ENCODE peak calls at places on chromosomes 1 and 21, in five cellular contexts. O is Panc1; P is effector memory CD4-positive, alpha-beta T cell; H is adipocyte; K is heart right ventricle. B is an unnamed sample. For H3K27me3 and H3K4me1, the result is how much of the 10 kb centered on the place peaks cover.

GRCh38 chr1:109140384-109140783 is 26.5 kb downstream of the ELAPOR1 start:
- DNase-seq in O (no peak), P (no peak), H (no peak), K (no peak), B (no peak)

GRCh38 chr1:202158810-202159533 is 1.4 kb downstream of the PTPN7 start:
- DNase-seq in O (no peak), P (no peak), H (no peak), K (no peak), B (no peak)

GRCh38 chr1:150087415-150087814 is 19.8 kb downstream of the VPS45 start:
- DNase-seq in O (no peak), P (no peak), H (no peak), K (no peak), B (no peak)

GRCh38 chr1:162716123-162716522 is 74.4 kb upstream of the HSD17B7 start:
- DNase-seq in O (no peak), P (no peak), H (no peak), K (no peak), B (no peak)

GRCh38 chr1:169146536-169147214 is 40.2 kb downstream of the ATP1B1 start:
- DNase-seq in O (no peak), P (no peak), H (no peak), K (no peak), B (no peak)

GRCh38 chr1:238340989-238341388 is 450.3 kb upstream of the ZP4 start:
- DNase-seq in O (no peak), P (no peak), H (no peak), K (no peak), B (no peak)

GRCh38 chr1:39802496-39803260 is 14.0 kb upstream of the BMP8B start:
- DNase-seq in O (no peak), P (no peak), H (no peak), K (no peak), B (no peak)

GRCh38 chr1:47213230-47213676 is 18.8 kb downstream of the TAL1 start:
- DNase-seq in O (no peak), P (no peak), H (no peak), K (no peak), B (no peak)

GRCh38 chr1:7539772-7540175 is 231.3 kb upstream of the VAMP3 start:
- DNase-seq in O (no peak), P (no peak), H (no peak), K (no peak), B (no peak)

GRCh38 chr1:93807301-93807930 is 71.6 kb downstream of the DNTTIP2 start:
- DNase-seq in O (no peak), P (no peak), H (no peak), K (no peak), B (no peak)

GRCh38 chr1:55506686-55507577 is 291.8 kb upstream of the USP24 start:
- DNase-seq in O (peak), P (no peak), H (peak), K (no peak), B (no peak)

GRCh38 chr1:151639466-151639865 is 27.6 kb downstream of the SNX27 start:
- DNase-seq in O (no peak), P (no peak), H (no peak), K (no peak), B (no peak)

GRCh38 chr1:17196496-17197180 is 8.3 kb upstream of the PADI1 start:
- DNase-seq in O (no peak), P (no peak), H (no peak), K (no peak), B (no peak)

GRCh38 chr1:93960641-93961147 is 51.5 kb upstream of the GCLM start:
- DNase-seq in O (no peak), P (no peak), H (peak), K (no peak), B (no peak)

GRCh38 chr1:238115852-238116251 is 225.1 kb upstream of the ZP4 start:
- DNase-seq in O (no peak), P (no peak), H (no peak), K (no peak), B (no peak)

GRCh38 chr1:21124846-21125245 is 51.9 kb downstream of the EIF4G3 start:
- DNase-seq in O (no peak), P (no peak), H (peak), K (no peak), B (no peak)

GRCh38 chr1:60924964-60925798 is 157.2 kb upstream of the NFIA start:
- DNase-seq in O (no peak), P (no peak), H (no peak), K (no peak), B (no peak)

GRCh38 chr1:156705918-156706646 is 699 bp upstream of the CRABP2 start:
- DNase-seq in O (no peak), P (peak), H (peak), K (peak), B (peak)

GRCh38 chr1:23600283-23600682 is 41.0 kb upstream of the ID3 start:
- DNase-seq in O (no peak), P (no peak), H (no peak), K (no peak), B (no peak)

GRCh38 chr1:63817152-63817667 is 43.4 kb downstream of the ROR1 start:
- DNase-seq in O (no peak), P (no peak), H (peak), K (no peak), B (no peak)

GRCh38 chr1:164475834-164476233 is 83.2 kb upstream of the PBX1 start:
- DNase-seq in O (no peak), P (no peak), H (no peak), K (no peak), B (no peak)

GRCh38 chr21:42638266-42638863 is 15.1 kb upstream of the PDE9A start:
- DNase-seq in O (no peak), P (no peak), H (no peak), K (no peak), B (no peak)

GRCh38 chr1:194469282-194469681 is 1282.9 kb upstream of the B3GALT2 start:
- DNase-seq in O (no peak), P (no peak), H (no peak), K (no peak), B (no peak)

GRCh38 chr1:184755226-184756065 is 788 bp upstream of the EDEM3 start:
- DNase-seq in O (peak), P (peak), H (no peak), K (no peak), B (no peak)

GRCh38 chr1:61307422-61308140 is 225.2 kb downstream of the NFIA start:
- DNase-seq in O (no peak), P (no peak), H (no peak), K (no peak), B (no peak)

GRCh38 chr1:116874622-116875277 is 35.0 kb upstream of the PTGFRN start:
- DNase-seq in O (no peak), P (no peak), H (no peak), K (no peak), B (no peak)

GRCh38 chr1:1906185-1907097 is 8.6 kb upstream of the CALML6 start:
- DNase-seq in O (peak), P (peak), H (peak), K (peak), B (peak)

GRCh38 chr21:44700101-44701022 is 3.4 kb downstream of the KRTAP10-12 start:
- DNase-seq in O (no peak), P (no peak), H (no peak), K (no peak), B (no peak)
- H3K27me3 ChIP-seq in O (under half), P (under half), H (half or more), K (half or more), B (under half)

GRCh38 chr1:65359888-65360287 is 50.5 kb downstream of the DNAJC6 start:
- DNase-seq in O (no peak), P (no peak), H (peak), K (no peak), B (no peak)
- H3K4me1 ChIP-seq in O (under half), P (under half), H (under half), K (under half), B (under half)

GRCh38 chr1:111739984-111740765 is 980 bp upstream of the INKA2 start:
- DNase-seq in O (no peak), P (no peak), H (peak), K (peak), B (no peak)

GRCh38 chr1:111737216-111738132 is 1.7 kb downstream of the INKA2 start:
- DNase-seq in O (no peak), P (no peak), H (no peak), K (no peak), B (no peak)

GRCh38 chr1:111739222-111739983 is at the start of gene INKA2:
- DNase-seq in O (no peak), P (peak), H (peak), K (peak), B (peak)

GRCh38 chr1:111738133-111738435 is 1.1 kb downstream of the INKA2 start:
- DNase-seq in O (no peak), P (no peak), H (no peak), K (no peak), B (no peak)

DNA sequence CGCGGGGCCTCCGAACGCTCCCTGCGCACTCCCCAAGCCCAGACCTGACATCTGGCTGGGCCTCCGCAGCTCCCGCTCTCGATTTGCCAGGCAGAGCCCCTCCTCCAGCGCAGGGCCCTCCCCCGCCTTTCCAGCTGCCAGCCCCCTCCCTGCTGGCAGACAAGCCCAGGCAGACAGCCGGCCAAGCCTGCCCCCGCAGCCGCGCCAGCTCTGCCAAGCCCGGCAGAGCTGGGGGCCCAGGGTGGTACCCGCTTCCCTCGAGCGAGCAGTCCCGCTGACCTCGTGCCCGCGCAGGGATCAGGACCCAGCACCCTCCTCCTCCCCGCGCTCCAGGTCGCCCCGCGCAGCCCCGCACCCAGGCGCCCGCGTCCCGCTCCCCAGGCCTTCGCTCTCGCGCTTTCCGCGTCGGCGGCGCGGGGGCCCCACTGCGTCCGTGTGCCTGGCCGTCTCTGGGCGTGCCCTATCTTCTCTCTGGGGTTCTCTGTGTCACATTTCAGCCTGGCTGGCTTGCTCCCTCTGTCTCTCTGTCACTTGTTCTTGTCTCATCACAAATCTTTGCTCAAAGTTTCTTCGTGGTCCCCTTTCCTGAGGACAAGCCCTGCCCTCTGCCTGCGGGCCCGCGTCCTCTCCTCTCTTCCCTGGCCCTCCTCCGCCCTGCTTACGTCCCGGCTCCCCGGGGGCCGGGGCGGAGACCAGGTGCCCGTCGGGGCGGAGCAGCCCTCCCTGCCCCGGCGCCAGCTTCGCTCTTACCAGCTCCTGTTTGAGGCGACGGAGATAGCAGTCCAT is 566 bp downstream of the INKA2 start:
- DNase-seq in O (no peak), P (peak), H (peak), K (peak), B (peak)
- H3K4me3 ChIP-seq in O (peak), P (peak), H (peak), K (peak), B (peak)

GRCh38 chr21:28069446-28069845 is 923.2 kb downstream of the LTN1 start:
- DNase-seq in O (no peak), P (no peak), H (no peak), K (no peak), B (no peak)
- H3K27me3 ChIP-seq in O (under half), P (under half), H (under half), K (under half), B (under half)

DNA sequence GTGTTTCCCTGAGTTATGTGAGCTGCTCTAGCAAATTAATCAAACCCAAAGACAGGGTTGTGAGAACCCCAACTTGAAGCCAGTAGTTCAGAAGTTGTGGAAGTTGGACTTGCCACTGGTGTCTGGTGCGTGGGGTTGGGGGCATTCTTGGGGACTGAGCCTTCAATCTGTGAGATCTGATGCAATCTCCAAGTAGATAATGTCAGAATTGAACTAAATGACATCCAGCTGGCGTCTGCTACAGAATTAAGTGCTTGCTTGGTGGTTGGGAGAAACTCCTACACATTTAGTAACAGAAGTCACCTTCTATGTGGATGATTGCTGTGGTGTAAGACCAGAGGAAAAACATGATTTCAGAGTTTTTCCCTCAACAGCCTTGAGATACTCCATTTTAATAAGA is 207.4 kb downstream of the FGGY start:
- DNase-seq in O (no peak), P (no peak), H (no peak), K (no peak), B (no peak)
- H3K4me1 ChIP-seq in O (under half), P (under half), H (under half), K (under half), B (under half)

GRCh38 chr1:203272633-203273205 is 32.6 kb upstream of the BTG2 start:
- DNase-seq in O (no peak), P (no peak), H (no peak), K (no peak), B (no peak)
- H3K4me3 ChIP-seq in O (no peak), P (no peak), H (no peak), K (peak), B (peak)

DNA sequence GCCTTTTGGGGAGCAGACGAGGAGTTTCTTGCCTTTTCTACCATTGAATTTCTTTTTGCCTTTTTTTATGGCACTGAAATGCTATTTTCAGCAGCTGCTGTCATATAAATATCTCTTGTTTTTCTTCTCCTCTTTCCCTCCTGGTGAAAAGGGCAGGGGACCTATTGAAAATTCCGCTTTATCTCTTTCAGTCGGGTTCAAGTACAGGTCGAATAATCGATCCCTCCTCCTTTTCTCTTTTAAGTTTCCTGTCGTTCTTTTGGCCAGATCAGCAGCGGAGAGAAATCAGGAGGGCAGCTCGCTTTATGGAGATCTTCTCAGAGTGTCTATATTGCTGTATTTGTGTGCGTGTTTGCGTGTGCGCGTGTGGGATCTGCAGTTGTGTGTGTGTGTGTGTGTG is 67.5 kb upstream of the CASZ1 start:
- DNase-seq in O (no peak), P (no peak), H (no peak), K (no peak), B (no peak)
- H3K27me3 ChIP-seq in O (under half), P (under half), H (half or more), K (under half), B (under half)

GRCh38 chr1:28145728-28146127 is 30.8 kb downstream of the PTAFR start:
- DNase-seq in O (no peak), P (no peak), H (no peak), K (no peak), B (no peak)

GRCh38 chr1:28141685-28142084 is 34.8 kb downstream of the PTAFR start:
- DNase-seq in O (no peak), P (no peak), H (no peak), K (no peak), B (no peak)

GRCh38 chr1:28143496-28144202 is 32.8 kb downstream of the PTAFR start:
- DNase-seq in O (no peak), P (no peak), H (no peak), K (no peak), B (no peak)

GRCh38 chr1:28147264-28148094 is 29.0 kb downstream of the PTAFR start:
- DNase-seq in O (no peak), P (no peak), H (no peak), K (no peak), B (no peak)

GRCh38 chr1:28144203-28145135 is 32.0 kb downstream of the PTAFR start:
- DNase-seq in O (no peak), P (no peak), H (peak), K (no peak), B (no peak)
- H3K4me1 ChIP-seq in O (under half), P (under half), H (under half), K (under half), B (under half)

GRCh38 chr1:225447649-225448048 is 19.8 kb upstream of the LBR start:
- DNase-seq in O (no peak), P (no peak), H (no peak), K (no peak), B (no peak)

GRCh38 chr1:225448146-225448805 is 20.4 kb upstream of the LBR start:
- DNase-seq in O (no peak), P (no peak), H (no peak), K (no peak), B (no peak)

GRCh38 chr1:225447001-225447615 is 19.3 kb upstream of the LBR start:
- DNase-seq in O (no peak), P (no peak), H (no peak), K (no peak), B (no peak)

GRCh38 chr1:225446298-225446941 is 18.6 kb upstream of the LBR start:
- DNase-seq in O (no peak), P (no peak), H (no peak), K (no peak), B (no peak)

DNA sequence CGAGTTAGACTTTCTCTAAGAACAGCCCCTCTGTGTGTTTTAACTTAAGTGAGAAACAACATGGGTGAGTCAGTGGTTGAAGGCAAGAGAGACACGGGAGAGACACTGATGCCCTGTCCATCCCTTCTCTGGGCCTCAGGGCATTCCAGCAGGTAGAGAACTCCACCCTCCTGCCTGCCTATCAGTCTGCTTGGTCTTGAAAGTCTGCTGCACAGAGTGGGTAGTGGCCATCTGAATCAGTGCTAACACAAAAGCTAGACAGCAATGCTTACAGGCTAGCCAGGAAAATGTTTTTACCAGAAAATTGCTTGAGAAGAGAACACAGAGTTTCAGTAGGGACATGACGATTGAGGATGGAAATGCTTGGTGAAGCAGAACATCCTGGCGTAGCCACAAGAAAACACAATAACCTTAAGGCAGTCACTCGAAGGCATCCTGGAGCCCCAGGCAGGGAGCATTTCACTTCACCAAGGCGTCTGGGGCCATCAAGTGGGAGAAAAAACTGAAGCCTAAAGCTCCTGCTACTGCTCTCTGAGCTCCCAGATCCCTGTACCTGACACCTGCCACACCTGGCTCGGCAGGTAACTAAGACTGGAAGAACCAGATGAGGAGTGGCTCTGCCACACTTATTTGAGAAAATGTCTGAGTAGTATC is 17.9 kb upstream of the LBR start:
- DNase-seq in O (no peak), P (no peak), H (no peak), K (no peak), B (no peak)
- H3K4me3 ChIP-seq in O (no peak), P (peak), H (no peak), K (no peak), B (peak)